ENCODE peak calls at places on chromosomes 7 and 10, in four cellular contexts. D, M, L and J are unnamed samples.

GRCh38 chr7:152336754-152337368 is 98.9 kb downstream of the KMT2C start:
- DNase-seq in L (peak; percentile 5), M (no peak), D (peak; percentile 52), J (no peak)

GRCh38 chr7:141675431-141676210 is 26.3 kb downstream of the DENND11 start:
- DNase-seq in M (no peak), D (no peak), L (no peak), J (no peak)

GRCh38 chr10:12484945-12485805 is 135.8 kb downstream of the CAMK1D start:
- DNase-seq in L (no peak), D (peak; percentile 58), M (no peak), J (no peak)

GRCh38 chr7:82481499-82482097 is 38.0 kb upstream of the CACNA2D1 start:
- DNase-seq in M (no peak), L (no peak), D (no peak), J (no peak)

GRCh38 chr10:21030096-21030495 is 133.0 kb upstream of the NEBL start:
- DNase-seq in D (peak; percentile 38), M (no peak), L (no peak), J (no peak)

GRCh38 chr7:36062159-36062815 is 90.8 kb upstream of the EEPD1 start:
- DNase-seq in D (no peak), L (no peak), M (no peak), J (no peak)

GRCh38 chr7:105641236-105641810 is 60.0 kb upstream of the EFCAB10 start:
- DNase-seq in L (no peak), M (no peak), D (no peak), J (no peak)

GRCh38 chr10:73493781-73494180 is 2.0 kb downstream of the PPP3CB start:
- DNase-seq in M (no peak), L (no peak), D (peak; percentile 60), J (no peak)

GRCh38 chr7:71705217-71705616 is 573.3 kb downstream of the GALNT17 start:
- DNase-seq in D (no peak), M (no peak), L (no peak), J (no peak)

GRCh38 chr10:29243750-29244149 is 45.1 kb upstream of the LYZL1 start:
- DNase-seq in D (no peak), L (no peak), M (no peak), J (no peak)

GRCh38 chr7:30920584-30921539 is 9.2 kb downstream of the AQP1 start:
- DNase-seq in L (no peak), M (no peak), D (peak; percentile 41), J (no peak)

GRCh38 chr10:44206127-44206818 is 178.6 kb downstream of the CXCL12 start:
- DNase-seq in D (no peak), M (no peak), L (no peak), J (no peak)

GRCh38 chr10:91799580-91799975 is 1.4 kb downstream of the TNKS2 start:
- DNase-seq in M (no peak), L (no peak), D (no peak), J (no peak)

GRCh38 chr7:76409537-76409936 is at the start of gene SSC4D:
- DNase-seq in M (no peak), D (no peak), L (no peak), J (no peak)

GRCh38 chr10:60731134-60731883 is 47.0 kb upstream of the CDK1 start:
- DNase-seq in D (no peak), M (no peak), L (no peak), J (no peak)

GRCh38 chr7:151115836-151116418 is 29.7 kb downstream of the AGAP3 start:
- DNase-seq in L (no peak), M (no peak), D (no peak), J (peak; percentile 50)

GRCh38 chr10:132585732-132586722 is 48.4 kb downstream of the INPP5A start:
- DNase-seq in D (no peak), L (no peak), M (no peak), J (no peak)

GRCh38 chr10:3978174-3978573 is 193.2 kb upstream of the KLF6 start:
- DNase-seq in D (peak; percentile 66), L (no peak), M (no peak), J (no peak)

GRCh38 chr7:24825931-24826661 is 68.8 kb upstream of the GSDME start:
- DNase-seq in D (peak; percentile 50), L (no peak), M (no peak), J (no peak)

GRCh38 chr7:110600983-110601382 is 489.9 kb upstream of the LRRN3 start:
- DNase-seq in M (no peak), L (no peak), D (no peak), J (no peak)

GRCh38 chr7:42691030-42691639 is 220.7 kb downstream of the C7orf25 start:
- DNase-seq in D (peak; percentile 55), L (no peak), M (no peak), J (no peak)

GRCh38 chr7:522071-522937 is 2.7 kb upstream of the PDGFA start:
- DNase-seq in D (no peak), M (peak; percentile 18), L (no peak), J (no peak)

GRCh38 chr7:142898377-142899235 is 13.1 kb upstream of the TRPV6 start:
- DNase-seq in M (no peak), D (no peak), L (no peak), J (no peak)

GRCh38 chr10:102150970-102151773 is 1.0 kb upstream of the NOLC1 start:
- DNase-seq in L (no peak), D (peak; percentile 61), M (no peak), J (no peak)

GRCh38 chr7:106679153-106679931 is 18.4 kb upstream of the CCDC71L start:
- DNase-seq in M (no peak), L (no peak), D (peak; percentile 77), J (no peak)